ENCODE peak calls at places on chromosomes 5 and 9, in ten cellular contexts. V, B, F, I, D, O, C, T, U and K are unnamed samples.

GRCh38 chr5:78526049-78526525 is 122.5 kb downstream of the LHFPL2 start:
- DNase-seq in D (peak), T (peak), O (no peak), B (no peak), I (no peak), F (no peak), V (no peak), U (peak), C (no peak), K (peak)

GRCh38 chr5:44885903-44886302 is 77.2 kb downstream of the MRPS30 start:
- DNase-seq in D (no peak), T (no peak), F (no peak), I (no peak), U (peak), O (no peak), B (no peak), V (no peak), C (no peak), K (peak)

GRCh38 chr5:69230181-69230580 is 4.5 kb upstream of the CDK7 start:
- DNase-seq in B (no peak), I (no peak), F (no peak), T (no peak), C (no peak), O (no peak), U (peak), V (no peak), D (no peak), K (no peak)

GRCh38 chr5:137105351-137105750 is 393.8 kb downstream of the SPOCK1 start:
- DNase-seq in V (no peak), U (no peak), I (no peak), D (no peak), C (no peak), T (no peak), O (no peak), B (no peak), F (no peak), K (no peak)

GRCh38 chr9:134525841-134526797 is 115.5 kb upstream of the COL5A1 start:
- DNase-seq in V (no peak), C (no peak), O (no peak), U (no peak), T (peak), B (peak), D (peak), I (no peak), F (peak), K (no peak)

GRCh38 chr5:41794478-41794877 is 75.7 kb downstream of the OXCT1 start:
- DNase-seq in C (no peak), V (peak), T (no peak), U (peak), F (no peak), O (no peak), I (no peak), D (peak), B (no peak), K (no peak)

GRCh38 chr9:121021294-121021693 is 28.8 kb downstream of the C5 start:
- DNase-seq in F (peak), I (no peak), T (no peak), C (no peak), B (no peak), U (no peak), O (no peak), V (no peak), D (no peak), K (no peak)

GRCh38 chr9:1049641-1050040 is 516 bp upstream of the DMRT2 start:
- DNase-seq in V (no peak), I (no peak), O (no peak), U (peak), C (no peak), T (no peak), F (no peak), B (no peak), D (no peak), K (no peak)

GRCh38 chr9:124341455-124342170 is 73.6 kb downstream of the PSMB7 start:
- DNase-seq in T (peak), D (no peak), V (no peak), U (no peak), C (no peak), F (no peak), O (no peak), I (no peak), B (no peak), K (no peak)

GRCh38 chr5:80688648-80689420 is 34.1 kb upstream of the DHFR start:
- DNase-seq in C (no peak), U (no peak), T (no peak), I (no peak), V (no peak), O (no peak), D (no peak), F (no peak), B (no peak), K (no peak)
- H3K4me3 ChIP-seq in C (no peak), U (no peak), T (no peak), I (no peak), V (no peak), O (no peak), D (no peak), F (no peak), B (no peak), K (no peak)

GRCh38 chr9:2729721-2730120 is 12.4 kb downstream of the KCNV2 start:
- DNase-seq in T (no peak), I (no peak), F (no peak), D (peak), B (no peak), V (no peak), U (no peak), C (no peak), O (no peak), K (no peak)

GRCh38 chr9:2726620-2727335 is 9.5 kb downstream of the KCNV2 start:
- DNase-seq in C (no peak), T (no peak), D (peak), V (no peak), B (no peak), F (no peak), I (no peak), U (peak), O (no peak), K (no peak)

GRCh38 chr9:2729003-2729402 is 11.7 kb downstream of the KCNV2 start:
- DNase-seq in O (no peak), D (peak), V (no peak), T (no peak), U (peak), I (no peak), C (no peak), B (no peak), F (no peak), K (no peak)

GRCh38 chr9:2725929-2726328 is 8.6 kb downstream of the KCNV2 start:
- DNase-seq in V (no peak), F (no peak), T (no peak), O (no peak), D (peak), B (no peak), C (no peak), I (no peak), U (no peak), K (no peak)

DNA sequence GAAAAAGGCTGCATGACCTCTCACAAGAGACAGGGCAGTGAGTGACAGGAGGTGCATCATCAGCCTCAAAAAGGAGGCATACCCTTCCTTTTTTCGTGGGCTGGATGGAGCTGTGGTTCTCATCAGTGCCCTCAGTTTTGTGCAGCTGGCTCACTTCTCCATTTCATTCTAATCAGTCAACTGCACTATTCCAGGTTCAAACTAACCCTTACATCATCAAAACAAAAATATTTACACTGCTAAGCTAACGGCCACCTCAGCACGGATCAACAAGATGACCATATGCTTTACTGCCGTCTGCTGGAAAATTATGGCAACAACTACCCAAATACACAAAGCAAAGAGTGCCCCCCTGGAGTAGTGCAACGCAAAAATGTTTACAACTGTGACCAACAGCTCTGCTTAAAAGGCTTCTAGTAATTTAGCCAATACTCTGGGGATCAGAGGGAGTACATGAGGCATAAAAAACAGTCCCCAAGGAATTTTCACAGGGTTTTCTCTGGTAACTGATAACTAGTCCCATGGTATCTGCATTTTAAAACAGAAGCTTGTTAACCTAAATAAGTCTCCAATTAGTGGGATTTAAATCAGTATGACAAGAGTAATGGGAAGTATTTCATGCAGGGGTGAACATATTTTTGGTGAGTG is 10.8 kb downstream of the KCNV2 start:
- DNase-seq in C (peak), U (peak), O (peak), D (peak), T (no peak), I (no peak), B (no peak), V (no peak), F (peak), K (peak)
- TF ChIP-seq CTCF in C (peak), U (peak), O (peak), D (peak), T (peak), I (peak), B (peak), V (peak), F (peak), K (peak)

DNA sequence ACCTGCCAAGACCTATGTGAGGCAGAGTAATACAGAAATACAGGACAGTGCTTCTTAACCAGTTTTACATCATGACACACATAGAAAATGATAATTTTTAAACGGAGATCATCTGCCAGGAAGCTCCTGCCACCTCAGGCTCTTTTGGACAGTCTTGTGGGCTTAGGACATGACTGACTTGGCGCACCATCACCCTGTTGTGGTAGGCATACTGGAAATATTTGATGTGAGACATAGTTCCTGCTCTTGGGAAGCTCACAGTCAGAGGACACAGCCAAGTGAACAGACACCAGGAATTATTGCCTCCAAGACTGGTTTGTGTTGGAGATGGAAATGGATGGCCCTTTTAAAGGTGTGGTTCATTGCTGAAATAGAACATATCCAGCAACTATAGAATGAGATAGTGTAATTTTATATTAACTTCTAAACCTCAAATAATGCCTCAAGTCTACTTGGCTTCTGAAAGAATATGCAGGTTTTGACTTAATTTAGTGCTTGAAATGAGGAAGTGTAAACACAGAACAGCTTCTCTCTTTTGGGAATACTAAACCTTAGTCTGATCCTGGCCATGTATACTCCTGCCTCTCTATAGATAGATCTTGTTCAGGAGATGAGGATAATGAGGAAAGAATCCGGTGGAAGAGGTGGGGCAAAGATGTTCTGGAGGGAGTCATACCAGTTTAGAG is 19.7 kb downstream of the CPEB4 start:
- DNase-seq in O (no peak), F (no peak), U (peak), C (no peak), V (no peak), I (no peak), B (no peak), T (no peak), D (no peak), K (no peak)
- H3K4me3 ChIP-seq in O (no peak), F (no peak), U (no peak), C (no peak), V (no peak), I (no peak), B (peak), T (peak), D (no peak), K (no peak)

GRCh38 chr9:16039103-16039987 is 486.5 kb downstream of the CCDC171 start:
- DNase-seq in I (no peak), B (no peak), T (no peak), V (peak), O (peak), C (peak), U (peak), D (peak), F (peak), K (peak)
- TF ChIP-seq CTCF in I (no peak), B (peak), T (no peak), V (no peak), O (peak), C (peak), U (peak), D (peak), F (peak), K (peak)

GRCh38 chr9:104765138-104765537 is 1.2 kb downstream of the NIPSNAP3B start:
- DNase-seq in T (no peak), V (no peak), I (no peak), B (no peak), D (no peak), F (no peak), O (no peak), U (no peak), C (no peak), K (peak)
- H3K4me3 ChIP-seq in T (no peak), V (peak), I (no peak), B (peak), D (no peak), F (no peak), O (no peak), U (no peak), C (peak), K (peak)

GRCh38 chr9:21153688-21154608 is 12.3 kb upstream of the IFNW1 start:
- DNase-seq in O (no peak), B (no peak), F (no peak), V (peak), T (no peak), U (peak), I (no peak), D (peak), C (peak), K (peak)
- TF ChIP-seq CTCF in O (no peak), B (peak), F (no peak), V (no peak), T (no peak), U (peak), I (no peak), D (no peak), C (peak), K (peak)